ENCODE peak calls at places on chromosome 14, in nine cellular contexts. One of them, this sample, is unnamed.

GRCh38 chr14:28944605-28945004 is 178.0 kb downstream of the FOXG1 start:
- DNase-seq in endodermal cell: no peak
- DNase-seq in spleen: no peak
- DNase-seq in fibroblast of pulmonary artery: no peak
- DNase-seq in upper lobe of left lung: no peak
- DNase-seq in CD8-positive, alpha-beta T cell: no peak
- DNase-seq in heart right ventricle: no peak
- DNase-seq in esophagus squamous epithelium: no peak
- DNase-seq in A549: no peak
- DNase-seq in this sample: no peak

GRCh38 chr14:101151226-101151929 is 247.9 kb upstream of the RTL1 start:
- DNase-seq in upper lobe of left lung: peak
- DNase-seq in A549: peak
- DNase-seq in esophagus squamous epithelium: no peak
- DNase-seq in fibroblast of pulmonary artery: no peak
- DNase-seq in CD8-positive, alpha-beta T cell: no peak
- DNase-seq in endodermal cell: peak
- DNase-seq in spleen: no peak
- DNase-seq in heart right ventricle: no peak
- DNase-seq in this sample: no peak

GRCh38 chr14:38257500-38257899 is 1.6 kb upstream of the CLEC14A start:
- DNase-seq in spleen: no peak
- DNase-seq in CD8-positive, alpha-beta T cell: no peak
- DNase-seq in upper lobe of left lung: no peak
- DNase-seq in A549: no peak
- DNase-seq in esophagus squamous epithelium: no peak
- DNase-seq in fibroblast of pulmonary artery: peak
- DNase-seq in endodermal cell: no peak
- DNase-seq in heart right ventricle: no peak
- DNase-seq in this sample: no peak

GRCh38 chr14:65208548-65208947 is 106.2 kb upstream of the MAX start:
- DNase-seq in heart right ventricle: no peak
- DNase-seq in upper lobe of left lung: peak
- DNase-seq in esophagus squamous epithelium: no peak
- DNase-seq in endodermal cell: no peak
- DNase-seq in A549: no peak
- DNase-seq in spleen: no peak
- DNase-seq in CD8-positive, alpha-beta T cell: no peak
- DNase-seq in fibroblast of pulmonary artery: no peak
- DNase-seq in this sample: no peak

GRCh38 chr14:69886843-69887242 is 7.6 kb downstream of the SMOC1 start:
- DNase-seq in CD8-positive, alpha-beta T cell: no peak
- DNase-seq in upper lobe of left lung: no peak
- DNase-seq in spleen: no peak
- DNase-seq in A549: no peak
- DNase-seq in esophagus squamous epithelium: no peak
- DNase-seq in endodermal cell: no peak
- DNase-seq in fibroblast of pulmonary artery: peak
- DNase-seq in heart right ventricle: no peak
- DNase-seq in this sample: no peak

GRCh38 chr14:23881292-23881691 is 72.3 kb upstream of the DHRS4 start:
- DNase-seq in spleen: no peak
- DNase-seq in esophagus squamous epithelium: no peak
- DNase-seq in fibroblast of pulmonary artery: no peak
- DNase-seq in upper lobe of left lung: no peak
- DNase-seq in heart right ventricle: no peak
- DNase-seq in CD8-positive, alpha-beta T cell: no peak
- DNase-seq in A549: no peak
- DNase-seq in endodermal cell: no peak
- DNase-seq in this sample: no peak

GRCh38 chr14:22594156-22594716 is 3.9 kb upstream of the ABHD4 start:
- DNase-seq in esophagus squamous epithelium: no peak
- DNase-seq in CD8-positive, alpha-beta T cell: no peak
- DNase-seq in fibroblast of pulmonary artery: no peak
- DNase-seq in endodermal cell: no peak
- DNase-seq in spleen: no peak
- DNase-seq in heart right ventricle: no peak
- DNase-seq in A549: no peak
- DNase-seq in upper lobe of left lung: no peak
- DNase-seq in this sample: no peak

GRCh38 chr14:100818221-100818699 is 7.7 kb upstream of the MEG3 start:
- DNase-seq in spleen: peak
- DNase-seq in heart right ventricle: no peak
- DNase-seq in esophagus squamous epithelium: no peak
- DNase-seq in endodermal cell: peak
- DNase-seq in fibroblast of pulmonary artery: no peak
- DNase-seq in upper lobe of left lung: no peak
- DNase-seq in A549: no peak
- DNase-seq in CD8-positive, alpha-beta T cell: no peak
- DNase-seq in this sample: peak

GRCh38 chr14:105398044-105398725 is at the start of gene TEX22:
- DNase-seq in spleen: peak
- DNase-seq in heart right ventricle: peak
- DNase-seq in CD8-positive, alpha-beta T cell: peak
- DNase-seq in upper lobe of left lung: peak
- DNase-seq in fibroblast of pulmonary artery: peak
- DNase-seq in A549: peak
- DNase-seq in esophagus squamous epithelium: peak
- DNase-seq in endodermal cell: peak
- DNase-seq in this sample: no peak
- TF ChIP-seq CTCF in spleen: no peak
- TF ChIP-seq CTCF in heart right ventricle: peak
- TF ChIP-seq CTCF in CD8-positive, alpha-beta T cell: no peak
- TF ChIP-seq CTCF in upper lobe of left lung: no peak
- TF ChIP-seq CTCF in fibroblast of pulmonary artery: peak
- TF ChIP-seq CTCF in A549: no peak
- TF ChIP-seq CTCF in esophagus squamous epithelium: no peak
- TF ChIP-seq CTCF in endodermal cell: no peak
- TF ChIP-seq CTCF in this sample: peak

DNA sequence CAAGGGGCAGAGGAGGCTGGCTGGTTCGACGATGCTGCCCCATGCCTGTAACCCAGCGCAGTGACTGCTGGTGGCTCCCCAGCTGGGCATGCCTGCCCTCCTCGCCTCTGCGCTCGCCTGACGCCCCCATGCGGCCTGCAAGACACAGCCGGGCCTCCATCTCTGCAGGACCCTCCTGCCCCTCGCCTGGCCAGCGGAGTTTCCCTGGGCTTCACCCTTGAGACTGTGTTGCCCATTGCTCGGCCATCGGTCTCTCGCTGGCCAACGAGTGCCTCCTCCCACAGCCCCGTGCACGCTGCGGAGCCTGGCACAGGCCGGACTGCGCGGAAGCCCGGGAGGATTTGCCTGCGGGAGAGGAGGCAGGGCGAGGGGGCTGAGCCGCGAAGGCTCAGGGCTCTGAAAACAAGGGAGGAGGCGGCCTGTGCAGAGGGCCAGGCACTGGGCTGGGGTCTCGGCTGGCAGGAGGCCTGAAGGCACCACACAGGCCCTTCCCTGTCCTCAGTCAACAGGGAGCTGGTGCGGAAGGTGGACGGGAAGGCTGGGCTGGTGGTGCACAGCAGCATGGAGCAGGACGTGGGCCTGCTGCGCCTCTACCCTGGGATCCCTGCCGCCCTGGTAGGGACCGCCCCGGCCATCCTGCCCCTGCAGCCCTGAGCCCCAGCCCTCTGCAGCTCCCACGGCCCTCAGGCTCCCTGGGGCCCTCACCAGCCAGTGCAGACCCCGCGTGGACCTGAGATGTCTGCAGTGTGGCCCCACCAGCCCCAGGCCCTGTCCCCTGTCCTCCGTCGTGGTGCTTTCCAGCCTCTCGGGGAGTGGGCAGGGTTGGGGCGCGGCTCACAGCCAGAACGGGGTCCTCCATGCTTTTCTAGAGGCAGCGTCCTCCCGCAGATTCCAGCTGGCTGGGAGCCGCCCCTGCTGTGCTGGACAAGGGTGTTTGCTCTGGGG is 17.8 kb downstream of the ASPG start:
- DNase-seq in heart right ventricle: no peak
- DNase-seq in endodermal cell: peak
- DNase-seq in A549: no peak
- DNase-seq in CD8-positive, alpha-beta T cell: no peak
- DNase-seq in spleen: peak
- DNase-seq in fibroblast of pulmonary artery: no peak
- DNase-seq in esophagus squamous epithelium: no peak
- DNase-seq in upper lobe of left lung: peak
- DNase-seq in this sample: peak
- TF ChIP-seq CTCF in heart right ventricle: no peak
- TF ChIP-seq CTCF in endodermal cell: peak
- TF ChIP-seq CTCF in A549: no peak
- TF ChIP-seq CTCF in CD8-positive, alpha-beta T cell: no peak
- TF ChIP-seq CTCF in spleen: no peak
- TF ChIP-seq CTCF in fibroblast of pulmonary artery: no peak
- TF ChIP-seq CTCF in esophagus squamous epithelium: no peak
- TF ChIP-seq CTCF in upper lobe of left lung: no peak
- TF ChIP-seq CTCF in this sample: no peak

DNA sequence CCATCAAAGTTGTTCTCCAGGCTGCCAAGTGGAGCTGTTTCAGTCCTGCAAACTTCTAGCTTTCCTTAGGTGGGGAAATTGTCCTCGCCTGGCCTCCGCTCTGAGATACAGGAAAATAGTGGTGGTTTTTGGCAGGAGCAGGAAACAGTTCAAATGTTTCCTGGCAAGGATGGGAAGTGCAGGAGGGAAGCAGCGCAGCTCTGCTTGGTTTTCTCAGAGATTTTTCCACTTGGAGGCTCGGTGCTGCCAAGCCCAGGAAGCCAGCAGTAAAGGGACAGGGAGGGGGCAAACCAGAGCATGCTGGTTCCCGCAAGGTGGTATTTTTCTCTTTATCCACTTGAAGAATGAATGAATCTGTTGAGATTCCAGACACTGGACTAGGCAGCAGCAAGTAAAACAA is 17.0 kb downstream of the TMEM63C start:
- DNase-seq in fibroblast of pulmonary artery: no peak
- DNase-seq in A549: no peak
- DNase-seq in CD8-positive, alpha-beta T cell: no peak
- DNase-seq in spleen: peak
- DNase-seq in upper lobe of left lung: no peak
- DNase-seq in esophagus squamous epithelium: no peak
- DNase-seq in heart right ventricle: no peak
- DNase-seq in endodermal cell: no peak
- DNase-seq in this sample: no peak
- TF ChIP-seq CTCF in fibroblast of pulmonary artery: no peak
- TF ChIP-seq CTCF in A549: no peak
- TF ChIP-seq CTCF in CD8-positive, alpha-beta T cell: no peak
- TF ChIP-seq CTCF in spleen: no peak
- TF ChIP-seq CTCF in upper lobe of left lung: no peak
- TF ChIP-seq CTCF in esophagus squamous epithelium: no peak
- TF ChIP-seq CTCF in heart right ventricle: no peak
- TF ChIP-seq CTCF in endodermal cell: no peak
- TF ChIP-seq CTCF in this sample: no peak

GRCh38 chr14:68710776-68711175 is 82.1 kb downstream of the ZFP36L1 start:
- DNase-seq in spleen: no peak
- DNase-seq in A549: no peak
- DNase-seq in endodermal cell: peak
- DNase-seq in esophagus squamous epithelium: no peak
- DNase-seq in fibroblast of pulmonary artery: no peak
- DNase-seq in CD8-positive, alpha-beta T cell: no peak
- DNase-seq in heart right ventricle: no peak
- DNase-seq in upper lobe of left lung: no peak
- DNase-seq in this sample: no peak
- TF ChIP-seq CTCF in spleen: no peak
- TF ChIP-seq CTCF in A549: no peak
- TF ChIP-seq CTCF in endodermal cell: peak
- TF ChIP-seq CTCF in esophagus squamous epithelium: no peak
- TF ChIP-seq CTCF in fibroblast of pulmonary artery: no peak
- TF ChIP-seq CTCF in CD8-positive, alpha-beta T cell: no peak
- TF ChIP-seq CTCF in heart right ventricle: no peak
- TF ChIP-seq CTCF in upper lobe of left lung: no peak
- TF ChIP-seq CTCF in this sample: no peak

GRCh38 chr14:87049886-87050820 is 942.8 kb downstream of the GALC start:
- DNase-seq in CD8-positive, alpha-beta T cell: no peak
- DNase-seq in upper lobe of left lung: no peak
- DNase-seq in A549: peak
- DNase-seq in fibroblast of pulmonary artery: peak
- DNase-seq in endodermal cell: peak
- DNase-seq in spleen: no peak
- DNase-seq in heart right ventricle: no peak
- DNase-seq in esophagus squamous epithelium: no peak
- DNase-seq in this sample: no peak
- TF ChIP-seq CTCF in CD8-positive, alpha-beta T cell: no peak
- TF ChIP-seq CTCF in upper lobe of left lung: peak
- TF ChIP-seq CTCF in A549: no peak
- TF ChIP-seq CTCF in fibroblast of pulmonary artery: peak
- TF ChIP-seq CTCF in endodermal cell: peak
- TF ChIP-seq CTCF in spleen: no peak
- TF ChIP-seq CTCF in heart right ventricle: peak
- TF ChIP-seq CTCF in esophagus squamous epithelium: no peak
- TF ChIP-seq CTCF in this sample: peak

This sample was measured in chondrocyte.